ENCODE peak calls at places on chromosomes 3 and 15, in nine cellular contexts. C, G, L, V, N, E, X, I and D are unnamed samples.
A peak's percentile ranks its signal among the peaks of the same experiment; 100 is the strongest.

GRCh38 chr15:73305331-73306211 is 63.2 kb downstream of the HCN4 start:
- DNase-seq in L (peak; percentile 36), X (no peak), G (no peak), E (no peak), I (peak; percentile 68), N (peak; percentile 75), V (no peak), C (no peak), D (peak; percentile 74)

GRCh38 chr3:63970596-63971468 is 52.5 kb downstream of the PSMD6 start:
- DNase-seq in N (no peak), V (no peak), L (no peak), G (no peak), X (no peak), E (no peak), C (no peak), I (no peak), D (peak; percentile 77)

GRCh38 chr15:59299919-59300617 is 72.6 kb downstream of the MYO1E start:
- DNase-seq in X (peak; percentile 49), G (peak; percentile 38), N (no peak), E (no peak), I (peak; percentile 87), L (peak; percentile 87), V (peak; percentile 33), C (peak; percentile 19), D (peak; percentile 81)

GRCh38 chr15:62112616-62113593 is 46.1 kb downstream of the C2CD4A start:
- DNase-seq in N (no peak), X (no peak), L (no peak), V (no peak), I (no peak), E (no peak), G (no peak), C (no peak), D (no peak)

GRCh38 chr3:128360705-128361271 is 105.9 kb downstream of the DNAJB8 start:
- DNase-seq in E (no peak), V (no peak), N (no peak), L (no peak), I (no peak), G (no peak), X (no peak), C (no peak), D (no peak)

GRCh38 chr15:66772967-66773873 is 71.2 kb downstream of the SMAD6 start:
- DNase-seq in V (no peak), E (no peak), G (no peak), X (no peak), L (no peak), I (no peak), C (no peak), N (no peak), D (no peak)

GRCh38 chr3:13102386-13103345 is 29.4 kb upstream of the IQSEC1 start:
- DNase-seq in L (no peak), E (no peak), I (no peak), X (no peak), C (no peak), N (no peak), V (no peak), G (no peak), D (no peak)

GRCh38 chr3:106281231-106281630 is 412.4 kb upstream of the CBLB start:
- DNase-seq in V (no peak), L (no peak), E (no peak), C (no peak), N (no peak), X (no peak), G (no peak), I (no peak), D (no peak)

GRCh38 chr3:17431477-17432045 is 310.9 kb downstream of the TBC1D5 start:
- DNase-seq in I (no peak), L (no peak), V (no peak), C (no peak), G (no peak), N (no peak), X (no peak), E (no peak), D (no peak)

GRCh38 chr3:193240850-193241706 is at the start of gene PLAAT1:
- DNase-seq in X (no peak), C (no peak), E (peak; percentile 53), I (no peak), N (peak; percentile 93), V (no peak), L (peak; percentile 13), G (no peak), D (peak; percentile 54)

GRCh38 chr3:72892870-72893269 is 5.0 kb downstream of the GXYLT2 start:
- DNase-seq in N (no peak), X (no peak), E (no peak), I (peak; percentile 28), V (no peak), G (no peak), L (peak; percentile 34), C (no peak), D (no peak)

GRCh38 chr15:93035953-93036810 is 52.8 kb downstream of the RGMA start:
- DNase-seq in C (peak; percentile 21), G (no peak), X (no peak), I (peak; percentile 84), L (peak; percentile 67), V (peak; percentile 16), N (peak; percentile 16), E (no peak), D (no peak)

GRCh38 chr3:48711727-48712126 is 5.3 kb downstream of the IP6K2 start:
- DNase-seq in N (no peak), I (no peak), V (no peak), C (no peak), X (no peak), E (no peak), G (no peak), L (no peak), D (no peak)

GRCh38 chr15:49225572-49226281 is 55.7 kb downstream of the GALK2 start:
- DNase-seq in L (no peak), N (no peak), G (no peak), V (no peak), E (peak; percentile 2), C (no peak), I (no peak), X (no peak), D (no peak)

GRCh38 chr3:177929310-177929709 is 606.9 kb upstream of the KCNMB2 start:
- DNase-seq in G (no peak), E (no peak), C (no peak), L (no peak), N (no peak), V (no peak), X (no peak), I (no peak), D (no peak)

GRCh38 chr3:7484636-7485035 is 623.7 kb downstream of the GRM7 start:
- DNase-seq in N (no peak), V (no peak), L (no peak), I (no peak), C (no peak), G (no peak), E (no peak), X (no peak), D (no peak)

GRCh38 chr15:41997845-41998244 is 23.0 kb downstream of the PLA2G4E start:
- DNase-seq in E (no peak), L (no peak), N (no peak), X (no peak), G (no peak), I (no peak), C (no peak), V (no peak), D (no peak)

GRCh38 chr3:125140817-125141595 is 71.5 kb downstream of the SLC12A8 start:
- DNase-seq in I (no peak), L (no peak), E (no peak), X (no peak), N (no peak), C (no peak), V (no peak), G (no peak), D (no peak)

GRCh38 chr15:51688863-51689262 is 7.6 kb downstream of the SCG3 start:
- DNase-seq in X (no peak), G (no peak), C (no peak), I (peak; percentile 9), V (no peak), L (no peak), N (no peak), E (no peak), D (no peak)

GRCh38 chr3:48400824-48401433 is 28.9 kb downstream of the FBXW12 start:
- DNase-seq in V (peak; percentile 40), N (peak; percentile 24), C (peak; percentile 46), E (peak; percentile 30), G (peak; percentile 30), I (peak; percentile 66), X (peak; percentile 41), L (peak; percentile 77), D (peak; percentile 87)

GRCh38 chr3:138363322-138363721 is 14.9 kb downstream of the MRAS start:
- DNase-seq in C (no peak), N (no peak), L (no peak), X (no peak), G (no peak), V (no peak), I (no peak), E (no peak), D (no peak)

GRCh38 chr15:78069052-78069414 is 8.5 kb downstream of the TBC1D2B start:
- DNase-seq in G (no peak), X (no peak), N (no peak), L (peak; percentile 42), V (no peak), C (no peak), E (no peak), I (no peak), D (no peak)

GRCh38 chr3:38334656-38335055 is 11.9 kb upstream of the XYLB start:
- DNase-seq in E (no peak), C (no peak), X (no peak), N (no peak), I (no peak), G (no peak), L (no peak), V (no peak), D (no peak)

GRCh38 chr3:171950373-171950772 is 89.0 kb upstream of the FNDC3B start:
- DNase-seq in X (no peak), I (no peak), C (no peak), L (peak; percentile 10), V (no peak), N (no peak), E (no peak), G (no peak), D (no peak)